ENCODE peak calls at places on chromosome X, in ten cellular contexts. L is HuH-7; X is GM03348; C is T follicular helper cell; K is prostate gland; O is GDM1; R is HFFc6; Z is fibroblast of mammary gland; M is activated T-helper 1 cell treated with anti-CD3 and anti-CD28 coated beads, Interleukin-2, amount 50 U/mL, for 16 hours; Q is gastrocnemius medialis. F is an unnamed sample.

GRCh38 chrX:145848451-145848850 is 30.8 kb downstream of the SLITRK2 start:
- DNase-seq in L (no peak), X (no peak), C (no peak), K (no peak), O (no peak), R (no peak), Z (no peak), M (no peak), Q (no peak), F (no peak)

GRCh38 chrX:48541140-48541814 is 1.8 kb downstream of the TBC1D25 start:
- DNase-seq in L (no peak), X (no peak), C (no peak), K (no peak), O (no peak), R (no peak), Z (no peak), M (no peak), Q (no peak), F (no peak)

GRCh38 chrX:139758809-139759208 is 50.8 kb upstream of the MCF2 start:
- DNase-seq in L (no peak), X (no peak), C (no peak), K (no peak), O (no peak), R (no peak), Z (no peak), M (no peak), Q (no peak), F (no peak)

GRCh38 chrX:73829890-73830466 is 267.0 kb downstream of the CHIC1 start:
- DNase-seq in L (no peak), X (no peak), C (no peak), K (no peak), O (no peak), R (no peak), Z (no peak), M (no peak), Q (no peak), F (no peak)

GRCh38 chrX:152913915-152914314 is 16.0 kb downstream of the ZNF185 start:
- DNase-seq in L (no peak), X (no peak), C (no peak), K (no peak), O (no peak), R (no peak), Z (no peak), M (no peak), Q (no peak), F (no peak)

GRCh38 chrX:29952016-29952415 is 263.3 kb upstream of the MAGEB2 start:
- DNase-seq in L (no peak), X (peak), C (no peak), K (no peak), O (no peak), R (no peak), Z (no peak), M (no peak), Q (no peak), F (no peak)

GRCh38 chrX:17923546-17923945 is 62.4 kb upstream of the RAI2 start:
- DNase-seq in L (no peak), X (no peak), C (no peak), K (no peak), O (no peak), R (no peak), Z (peak), M (no peak), Q (no peak), F (no peak)

GRCh38 chrX:119726900-119727555 is 31.4 kb upstream of the SOWAHD start:
- DNase-seq in L (no peak), X (no peak), C (peak), K (no peak), O (peak), R (peak), Z (peak), M (no peak), Q (no peak), F (no peak)

GRCh38 chrX:13658602-13659001 is 5.7 kb downstream of the TCEANC start:
- DNase-seq in L (peak), X (peak), C (no peak), K (peak), O (peak), R (peak), Z (peak), M (no peak), Q (no peak), F (no peak)

GRCh38 chrX:106302304-106302703 is 134.2 kb downstream of the PWWP3B start:
- DNase-seq in L (no peak), X (no peak), C (no peak), K (no peak), O (no peak), R (no peak), Z (peak), M (no peak), Q (no peak), F (peak)

GRCh38 chrX:97199501-97199900 is 315.8 kb downstream of the RPA4 start:
- DNase-seq in L (no peak), X (no peak), C (no peak), K (no peak), O (no peak), R (no peak), Z (no peak), M (no peak), Q (no peak), F (no peak)

F was measured in LNCaP clone FGC.